ENCODE peak calls at places on chromosomes 13 and 19, in eight cellular contexts. One of them, this sample, is unnamed.

GRCh38 chr19:49857061-49857833 is 6.3 kb downstream of the PTOV1 start:
- DNase-seq in K562: no peak
- DNase-seq in endothelial cell: no peak
- DNase-seq in neural crest cell: no peak
- DNase-seq in WERI-Rb-1: no peak
- DNase-seq in transverse colon: no peak
- DNase-seq in dorsolateral prefrontal cortex: no peak
- DNase-seq in pancreas: peak; percentile 58
- DNase-seq in this sample: no peak

GRCh38 chr13:47679391-47679790 is 321.7 kb downstream of the SUCLA2 start:
- DNase-seq in K562: no peak
- DNase-seq in endothelial cell: no peak
- DNase-seq in neural crest cell: no peak
- DNase-seq in WERI-Rb-1: no peak
- DNase-seq in transverse colon: no peak
- DNase-seq in dorsolateral prefrontal cortex: no peak
- DNase-seq in pancreas: no peak
- DNase-seq in this sample: no peak

GRCh38 chr13:52127378-52127777 is 1.5 kb downstream of the NEK5 start:
- DNase-seq in K562: no peak
- DNase-seq in endothelial cell: no peak
- DNase-seq in neural crest cell: no peak
- DNase-seq in WERI-Rb-1: no peak
- DNase-seq in transverse colon: no peak
- DNase-seq in dorsolateral prefrontal cortex: no peak
- DNase-seq in pancreas: no peak
- DNase-seq in this sample: no peak

GRCh38 chr13:98301721-98302120 is 124.7 kb upstream of the RNF113B start:
- DNase-seq in K562: no peak
- DNase-seq in endothelial cell: no peak
- DNase-seq in neural crest cell: no peak
- DNase-seq in WERI-Rb-1: no peak
- DNase-seq in transverse colon: no peak
- DNase-seq in dorsolateral prefrontal cortex: no peak
- DNase-seq in pancreas: no peak
- DNase-seq in this sample: no peak

GRCh38 chr13:94968757-94969086 is 256.4 kb upstream of the SOX21 start:
- DNase-seq in K562: no peak
- DNase-seq in endothelial cell: no peak
- DNase-seq in neural crest cell: no peak
- DNase-seq in WERI-Rb-1: no peak
- DNase-seq in transverse colon: no peak
- DNase-seq in dorsolateral prefrontal cortex: no peak
- DNase-seq in pancreas: no peak
- DNase-seq in this sample: no peak

GRCh38 chr13:19268331-19268730 is 86.7 kb upstream of the TUBA3C start:
- DNase-seq in K562: no peak
- DNase-seq in endothelial cell: no peak
- DNase-seq in neural crest cell: no peak
- DNase-seq in WERI-Rb-1: no peak
- DNase-seq in transverse colon: no peak
- DNase-seq in dorsolateral prefrontal cortex: no peak
- DNase-seq in pancreas: no peak
- DNase-seq in this sample: no peak

GRCh38 chr13:26971990-26972888 is 199.4 kb downstream of the USP12 start:
- DNase-seq in K562: peak; percentile 52
- DNase-seq in endothelial cell: peak; percentile 32
- DNase-seq in neural crest cell: no peak
- DNase-seq in WERI-Rb-1: peak; percentile 93
- DNase-seq in transverse colon: peak; percentile 80
- DNase-seq in dorsolateral prefrontal cortex: no peak
- DNase-seq in pancreas: peak; percentile 67
- DNase-seq in this sample: peak; percentile 21

GRCh38 chr19:8618751-8619150 is 8.2 kb upstream of the ADAMTS10 start:
- DNase-seq in K562: no peak
- DNase-seq in endothelial cell: no peak
- DNase-seq in neural crest cell: no peak
- DNase-seq in WERI-Rb-1: no peak
- DNase-seq in transverse colon: no peak
- DNase-seq in dorsolateral prefrontal cortex: no peak
- DNase-seq in pancreas: no peak
- DNase-seq in this sample: no peak

GRCh38 chr19:2016041-2016807 is 710 bp upstream of the BTBD2 start:
- DNase-seq in K562: peak; percentile 76
- DNase-seq in endothelial cell: no peak
- DNase-seq in neural crest cell: peak; percentile 42
- DNase-seq in WERI-Rb-1: peak; percentile 81
- DNase-seq in transverse colon: peak; percentile 84
- DNase-seq in dorsolateral prefrontal cortex: peak; percentile 77
- DNase-seq in pancreas: peak; percentile 54
- DNase-seq in this sample: peak; percentile 50

GRCh38 chr19:495440-496332 is 600 bp upstream of the MADCAM1 start:
- DNase-seq in K562: peak; percentile 66
- DNase-seq in endothelial cell: peak; percentile 79
- DNase-seq in neural crest cell: peak; percentile 67
- DNase-seq in WERI-Rb-1: peak; percentile 47
- DNase-seq in transverse colon: no peak
- DNase-seq in dorsolateral prefrontal cortex: peak; percentile 76
- DNase-seq in pancreas: no peak
- DNase-seq in this sample: peak; percentile 77

GRCh38 chr13:36859259-36859658 is 40.2 kb downstream of the RFXAP start:
- DNase-seq in K562: no peak
- DNase-seq in endothelial cell: no peak
- DNase-seq in neural crest cell: no peak
- DNase-seq in WERI-Rb-1: no peak
- DNase-seq in transverse colon: no peak
- DNase-seq in dorsolateral prefrontal cortex: no peak
- DNase-seq in pancreas: no peak
- DNase-seq in this sample: no peak

DNA sequence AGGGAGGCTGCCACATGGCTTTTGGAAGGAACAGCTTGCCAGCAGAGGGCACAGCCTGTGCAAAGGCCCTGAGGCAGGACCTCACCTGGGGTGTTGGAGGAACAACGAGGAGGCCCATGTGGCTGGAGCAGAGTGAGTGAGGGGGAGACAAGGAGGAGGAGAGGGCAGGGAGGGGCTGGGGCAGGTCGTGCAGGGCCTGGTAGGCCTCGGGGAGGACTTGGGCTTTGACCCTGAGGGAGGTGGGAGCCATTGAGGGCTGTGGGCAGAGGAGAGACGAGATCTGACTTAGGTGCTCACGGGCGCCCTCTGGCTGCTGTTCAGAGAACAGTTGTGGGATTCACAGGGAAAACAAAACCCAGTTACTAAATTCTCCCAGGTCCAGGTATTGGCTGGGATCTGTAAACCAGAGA is 25.2 kb downstream of the ZNRF4 start:
- DNase-seq in K562: peak; percentile 64
- DNase-seq in endothelial cell: peak; percentile 39
- DNase-seq in neural crest cell: peak; percentile 59
- DNase-seq in WERI-Rb-1: peak; percentile 47
- DNase-seq in transverse colon: peak; percentile 26
- DNase-seq in dorsolateral prefrontal cortex: no peak
- DNase-seq in pancreas: no peak
- DNase-seq in this sample: peak; percentile 53
- TF ChIP-seq CTCF in K562: peak; percentile 68
- TF ChIP-seq CTCF in endothelial cell: peak; percentile 56
- TF ChIP-seq CTCF in neural crest cell: peak; percentile 68
- TF ChIP-seq CTCF in WERI-Rb-1: peak; percentile 67
- TF ChIP-seq CTCF in transverse colon: peak; percentile 32
- TF ChIP-seq CTCF in dorsolateral prefrontal cortex: peak; percentile 21
- TF ChIP-seq CTCF in pancreas: peak; percentile 21
- TF ChIP-seq CTCF in this sample: peak; percentile 40

GRCh38 chr13:32829676-32830091 is 186.5 kb upstream of the KL start:
- DNase-seq in K562: no peak
- DNase-seq in endothelial cell: no peak
- DNase-seq in neural crest cell: no peak
- DNase-seq in WERI-Rb-1: no peak
- DNase-seq in transverse colon: no peak
- DNase-seq in dorsolateral prefrontal cortex: no peak
- DNase-seq in pancreas: no peak
- DNase-seq in this sample: no peak

GRCh38 chr13:32825481-32825880 is 190.7 kb upstream of the KL start:
- DNase-seq in K562: no peak
- DNase-seq in endothelial cell: no peak
- DNase-seq in neural crest cell: no peak
- DNase-seq in WERI-Rb-1: no peak
- DNase-seq in transverse colon: no peak
- DNase-seq in dorsolateral prefrontal cortex: no peak
- DNase-seq in pancreas: no peak
- DNase-seq in this sample: no peak

GRCh38 chr13:32828711-32829110 is 187.5 kb upstream of the KL start:
- DNase-seq in K562: no peak
- DNase-seq in endothelial cell: no peak
- DNase-seq in neural crest cell: no peak
- DNase-seq in WERI-Rb-1: no peak
- DNase-seq in transverse colon: no peak
- DNase-seq in dorsolateral prefrontal cortex: no peak
- DNase-seq in pancreas: no peak
- DNase-seq in this sample: no peak

GRCh38 chr13:32830632-32831031 is 185.6 kb upstream of the KL start:
- DNase-seq in K562: no peak
- DNase-seq in endothelial cell: no peak
- DNase-seq in neural crest cell: no peak
- DNase-seq in WERI-Rb-1: no peak
- DNase-seq in transverse colon: no peak
- DNase-seq in dorsolateral prefrontal cortex: no peak
- DNase-seq in pancreas: no peak
- DNase-seq in this sample: no peak

GRCh38 chr13:32829269-32829668 is 187.0 kb upstream of the KL start:
- DNase-seq in K562: no peak
- DNase-seq in endothelial cell: no peak
- DNase-seq in neural crest cell: no peak
- DNase-seq in WERI-Rb-1: no peak
- DNase-seq in transverse colon: no peak
- DNase-seq in dorsolateral prefrontal cortex: no peak
- DNase-seq in pancreas: no peak
- DNase-seq in this sample: no peak
- TF ChIP-seq CTCF in K562: no peak
- TF ChIP-seq CTCF in endothelial cell: no peak
- TF ChIP-seq CTCF in neural crest cell: no peak
- TF ChIP-seq CTCF in WERI-Rb-1: no peak
- TF ChIP-seq CTCF in transverse colon: no peak
- TF ChIP-seq CTCF in dorsolateral prefrontal cortex: no peak
- TF ChIP-seq CTCF in pancreas: no peak
- TF ChIP-seq CTCF in this sample: no peak

GRCh38 chr19:13762635-13763235 is 1.6 kb upstream of the MRI1 start:
- DNase-seq in K562: no peak
- DNase-seq in endothelial cell: no peak
- DNase-seq in neural crest cell: no peak
- DNase-seq in WERI-Rb-1: no peak
- DNase-seq in transverse colon: no peak
- DNase-seq in dorsolateral prefrontal cortex: no peak
- DNase-seq in pancreas: no peak
- DNase-seq in this sample: no peak

GRCh38 chr19:13763300-13763699 is 1.0 kb upstream of the MRI1 start:
- DNase-seq in K562: no peak
- DNase-seq in endothelial cell: no peak
- DNase-seq in neural crest cell: no peak
- DNase-seq in WERI-Rb-1: no peak
- DNase-seq in transverse colon: no peak
- DNase-seq in dorsolateral prefrontal cortex: no peak
- DNase-seq in pancreas: no peak
- DNase-seq in this sample: no peak

GRCh38 chr19:13758795-13759194 is 5.5 kb upstream of the MRI1 start:
- DNase-seq in K562: no peak
- DNase-seq in endothelial cell: no peak
- DNase-seq in neural crest cell: no peak
- DNase-seq in WERI-Rb-1: no peak
- DNase-seq in transverse colon: no peak
- DNase-seq in dorsolateral prefrontal cortex: no peak
- DNase-seq in pancreas: no peak
- DNase-seq in this sample: no peak

GRCh38 chr19:13764101-13764807 is at the start of gene MRI1:
- DNase-seq in K562: peak; percentile 88
- DNase-seq in endothelial cell: peak; percentile 69
- DNase-seq in neural crest cell: peak; percentile 58
- DNase-seq in WERI-Rb-1: peak; percentile 71
- DNase-seq in transverse colon: peak; percentile 83
- DNase-seq in dorsolateral prefrontal cortex: peak; percentile 88
- DNase-seq in pancreas: peak; percentile 88
- DNase-seq in this sample: peak; percentile 76

DNA sequence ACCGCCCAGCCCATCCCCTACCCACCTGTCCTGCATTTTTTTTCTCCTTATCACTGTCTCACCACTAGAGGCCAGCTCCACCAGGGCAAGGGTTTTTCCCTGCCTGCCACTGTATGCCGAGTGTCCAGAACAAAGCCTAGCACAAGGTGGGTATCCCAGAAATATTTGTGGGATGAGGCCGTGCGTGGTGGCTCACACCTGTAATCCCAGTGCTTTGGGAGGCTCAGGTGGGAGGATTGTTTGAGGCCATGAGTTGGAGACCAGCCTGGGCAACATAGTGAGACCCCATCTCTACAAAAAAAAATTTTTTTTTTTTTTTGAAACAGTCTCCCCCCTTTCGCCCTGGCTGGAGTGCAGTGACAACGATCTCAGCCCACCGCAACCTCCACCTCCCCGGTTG is 2.9 kb upstream of the MRI1 start:
- DNase-seq in K562: no peak
- DNase-seq in endothelial cell: no peak
- DNase-seq in neural crest cell: no peak
- DNase-seq in WERI-Rb-1: no peak
- DNase-seq in transverse colon: no peak
- DNase-seq in dorsolateral prefrontal cortex: no peak
- DNase-seq in pancreas: no peak
- DNase-seq in this sample: no peak
- TF ChIP-seq CTCF in K562: no peak
- TF ChIP-seq CTCF in endothelial cell: no peak
- TF ChIP-seq CTCF in neural crest cell: peak; percentile 28
- TF ChIP-seq CTCF in WERI-Rb-1: no peak
- TF ChIP-seq CTCF in transverse colon: no peak
- TF ChIP-seq CTCF in dorsolateral prefrontal cortex: no peak
- TF ChIP-seq CTCF in pancreas: no peak
- TF ChIP-seq CTCF in this sample: no peak

GRCh38 chr13:100645382-100645781 is 29.2 kb downstream of the TMTC4 start:
- DNase-seq in K562: no peak
- DNase-seq in endothelial cell: no peak
- DNase-seq in neural crest cell: no peak
- DNase-seq in WERI-Rb-1: no peak
- DNase-seq in transverse colon: no peak
- DNase-seq in dorsolateral prefrontal cortex: no peak
- DNase-seq in pancreas: no peak
- DNase-seq in this sample: no peak

GRCh38 chr13:100646871-100647270 is 27.7 kb downstream of the TMTC4 start:
- DNase-seq in K562: no peak
- DNase-seq in endothelial cell: no peak
- DNase-seq in neural crest cell: no peak
- DNase-seq in WERI-Rb-1: no peak
- DNase-seq in transverse colon: no peak
- DNase-seq in dorsolateral prefrontal cortex: no peak
- DNase-seq in pancreas: no peak
- DNase-seq in this sample: no peak

GRCh38 chr13:100644328-100644727 is 30.3 kb downstream of the TMTC4 start:
- DNase-seq in K562: no peak
- DNase-seq in endothelial cell: no peak
- DNase-seq in neural crest cell: no peak
- DNase-seq in WERI-Rb-1: no peak
- DNase-seq in transverse colon: no peak
- DNase-seq in dorsolateral prefrontal cortex: no peak
- DNase-seq in pancreas: no peak
- DNase-seq in this sample: peak; percentile 20

GRCh38 chr13:100648354-100648753 is 26.2 kb downstream of the TMTC4 start:
- DNase-seq in K562: no peak
- DNase-seq in endothelial cell: no peak
- DNase-seq in neural crest cell: no peak
- DNase-seq in WERI-Rb-1: no peak
- DNase-seq in transverse colon: no peak
- DNase-seq in dorsolateral prefrontal cortex: no peak
- DNase-seq in pancreas: no peak
- DNase-seq in this sample: no peak

GRCh38 chr13:100646030-100646673 is 28.4 kb downstream of the TMTC4 start:
- DNase-seq in K562: peak; percentile 30
- DNase-seq in endothelial cell: peak; percentile 51
- DNase-seq in neural crest cell: peak; percentile 17
- DNase-seq in WERI-Rb-1: peak; percentile 76
- DNase-seq in transverse colon: no peak
- DNase-seq in dorsolateral prefrontal cortex: peak; percentile 81
- DNase-seq in pancreas: no peak
- DNase-seq in this sample: peak; percentile 30
- TF ChIP-seq CTCF in K562: peak; percentile 23
- TF ChIP-seq CTCF in endothelial cell: peak; percentile 30
- TF ChIP-seq CTCF in neural crest cell: peak; percentile 64
- TF ChIP-seq CTCF in WERI-Rb-1: peak; percentile 86
- TF ChIP-seq CTCF in transverse colon: peak; percentile 15
- TF ChIP-seq CTCF in dorsolateral prefrontal cortex: peak; percentile 60
- TF ChIP-seq CTCF in pancreas: no peak
- TF ChIP-seq CTCF in this sample: peak; percentile 44